ENCODE peak calls at places on chromosome 19, in eight cellular contexts. One of them, this sample, is unnamed.

GRCh38 chr19:3986260-3987041 is 1.2 kb upstream of the EEF2 start:
- DNase-seq in psoas muscle: peak
- DNase-seq in astrocyte: peak
- DNase-seq in pancreas: no peak
- DNase-seq in esophagus squamous epithelium: no peak
- DNase-seq in left lung: no peak
- DNase-seq in MM.1S: peak
- DNase-seq in fibroblast of lung: peak
- DNase-seq in this sample: peak

GRCh38 chr19:18503971-18504885 is 17.6 kb downstream of the ELL start:
- DNase-seq in esophagus squamous epithelium: no peak
- DNase-seq in left lung: no peak
- DNase-seq in pancreas: no peak
- DNase-seq in psoas muscle: no peak
- DNase-seq in fibroblast of lung: no peak
- DNase-seq in astrocyte: no peak
- DNase-seq in MM.1S: no peak
- DNase-seq in this sample: no peak

GRCh38 chr19:18417250-18418033 is 1.8 kb upstream of the SSBP4 start:
- DNase-seq in left lung: peak
- DNase-seq in MM.1S: no peak
- DNase-seq in pancreas: peak
- DNase-seq in astrocyte: peak
- DNase-seq in fibroblast of lung: peak
- DNase-seq in psoas muscle: peak
- DNase-seq in esophagus squamous epithelium: no peak
- DNase-seq in this sample: peak

GRCh38 chr19:54271106-54271505 is 9.8 kb downstream of the LILRB2 start:
- DNase-seq in MM.1S: no peak
- DNase-seq in astrocyte: no peak
- DNase-seq in pancreas: no peak
- DNase-seq in esophagus squamous epithelium: no peak
- DNase-seq in psoas muscle: no peak
- DNase-seq in fibroblast of lung: no peak
- DNase-seq in left lung: peak
- DNase-seq in this sample: no peak

GRCh38 chr19:44992336-44993163 is 8.7 kb upstream of the RELB start:
- DNase-seq in astrocyte: no peak
- DNase-seq in psoas muscle: no peak
- DNase-seq in esophagus squamous epithelium: no peak
- DNase-seq in pancreas: no peak
- DNase-seq in left lung: no peak
- DNase-seq in fibroblast of lung: no peak
- DNase-seq in MM.1S: no peak
- DNase-seq in this sample: no peak

GRCh38 chr19:55069137-55069858 is 6.3 kb upstream of the RDH13 start:
- DNase-seq in fibroblast of lung: peak
- DNase-seq in psoas muscle: no peak
- DNase-seq in left lung: no peak
- DNase-seq in astrocyte: no peak
- DNase-seq in MM.1S: peak
- DNase-seq in esophagus squamous epithelium: no peak
- DNase-seq in pancreas: no peak
- DNase-seq in this sample: no peak

GRCh38 chr19:29837448-29837961 is 25.7 kb downstream of the CCNE1 start:
- DNase-seq in MM.1S: peak
- DNase-seq in pancreas: peak
- DNase-seq in fibroblast of lung: no peak
- DNase-seq in psoas muscle: no peak
- DNase-seq in astrocyte: no peak
- DNase-seq in esophagus squamous epithelium: no peak
- DNase-seq in left lung: no peak
- DNase-seq in this sample: no peak

GRCh38 chr19:16516381-16516780 is 20.2 kb downstream of the C19orf44 start:
- DNase-seq in pancreas: no peak
- DNase-seq in MM.1S: no peak
- DNase-seq in fibroblast of lung: no peak
- DNase-seq in left lung: no peak
- DNase-seq in astrocyte: no peak
- DNase-seq in psoas muscle: no peak
- DNase-seq in esophagus squamous epithelium: no peak
- DNase-seq in this sample: no peak

GRCh38 chr19:30393729-30394480 is 21.7 kb downstream of the ZNF536 start:
- DNase-seq in fibroblast of lung: no peak
- DNase-seq in astrocyte: no peak
- DNase-seq in left lung: no peak
- DNase-seq in psoas muscle: no peak
- DNase-seq in esophagus squamous epithelium: no peak
- DNase-seq in MM.1S: no peak
- DNase-seq in pancreas: no peak
- DNase-seq in this sample: no peak

GRCh38 chr19:35509861-35510625 is 3.4 kb downstream of the DMKN start:
- DNase-seq in MM.1S: peak
- DNase-seq in psoas muscle: peak
- DNase-seq in fibroblast of lung: peak
- DNase-seq in left lung: peak
- DNase-seq in esophagus squamous epithelium: no peak
- DNase-seq in astrocyte: no peak
- DNase-seq in pancreas: peak
- DNase-seq in this sample: no peak

GRCh38 chr19:45781282-45782161 is 768 bp downstream of the DMPK start:
- DNase-seq in psoas muscle: peak
- DNase-seq in left lung: peak
- DNase-seq in pancreas: peak
- DNase-seq in astrocyte: no peak
- DNase-seq in fibroblast of lung: no peak
- DNase-seq in esophagus squamous epithelium: no peak
- DNase-seq in MM.1S: no peak
- DNase-seq in this sample: no peak

GRCh38 chr19:39435499-39436349 is at the start of gene RPS16:
- DNase-seq in left lung: peak
- DNase-seq in MM.1S: peak
- DNase-seq in astrocyte: peak
- DNase-seq in esophagus squamous epithelium: peak
- DNase-seq in fibroblast of lung: peak
- DNase-seq in pancreas: peak
- DNase-seq in psoas muscle: peak
- DNase-seq in this sample: peak

GRCh38 chr19:10335149-10336053 is 2.1 kb upstream of the RAVER1 start:
- DNase-seq in MM.1S: no peak
- DNase-seq in astrocyte: no peak
- DNase-seq in left lung: no peak
- DNase-seq in esophagus squamous epithelium: no peak
- DNase-seq in fibroblast of lung: no peak
- DNase-seq in psoas muscle: no peak
- DNase-seq in pancreas: no peak
- DNase-seq in this sample: no peak
- TF ChIP-seq CTCF in MM.1S: no peak
- TF ChIP-seq CTCF in astrocyte: no peak
- TF ChIP-seq CTCF in left lung: no peak
- TF ChIP-seq CTCF in esophagus squamous epithelium: no peak
- TF ChIP-seq CTCF in fibroblast of lung: no peak
- TF ChIP-seq CTCF in psoas muscle: no peak
- TF ChIP-seq CTCF in pancreas: no peak
- TF ChIP-seq CTCF in this sample: no peak

DNA sequence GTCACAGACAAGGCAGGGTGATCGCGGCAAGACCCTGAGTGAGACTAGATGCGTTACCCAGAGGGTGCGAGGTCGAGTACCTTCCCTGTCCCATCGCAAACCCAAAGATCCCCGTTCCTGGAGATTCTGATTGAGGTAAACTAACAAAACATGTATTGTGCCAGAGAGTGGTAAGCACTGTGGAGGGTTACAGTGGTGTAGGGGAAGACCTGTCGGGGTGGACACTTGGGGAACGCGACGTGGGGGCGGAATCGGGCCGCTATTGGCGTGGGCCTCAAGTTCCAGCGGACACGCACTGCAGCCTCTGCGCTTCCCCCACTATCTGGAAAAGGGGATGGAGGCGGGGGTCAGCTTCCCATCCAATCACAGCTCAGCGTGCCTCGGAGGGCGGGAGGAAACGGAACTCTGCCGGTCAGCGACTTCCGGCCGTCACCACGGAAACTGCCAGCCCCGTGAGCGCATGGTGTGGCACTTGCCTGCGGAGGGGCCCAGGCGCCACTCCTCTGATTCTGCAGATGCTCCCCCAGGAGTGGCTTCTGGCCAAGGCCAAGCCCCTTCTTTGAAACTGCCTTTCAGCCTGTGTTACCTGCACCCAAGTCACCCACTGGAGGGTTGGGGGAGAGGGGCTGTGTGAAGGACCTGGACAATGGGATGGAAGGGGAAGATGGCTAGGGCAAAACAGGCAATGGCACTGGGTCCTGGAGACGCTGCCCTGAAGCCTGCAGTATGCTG is 1.0 kb upstream of the UBE2M start:
- DNase-seq in left lung: peak
- DNase-seq in astrocyte: peak
- DNase-seq in psoas muscle: peak
- DNase-seq in pancreas: peak
- DNase-seq in fibroblast of lung: peak
- DNase-seq in esophagus squamous epithelium: no peak
- DNase-seq in MM.1S: peak
- DNase-seq in this sample: peak
- H3K4me3 ChIP-seq in left lung: peak
- H3K4me3 ChIP-seq in astrocyte: peak
- H3K4me3 ChIP-seq in psoas muscle: peak
- H3K4me3 ChIP-seq in pancreas: peak
- H3K4me3 ChIP-seq in fibroblast of lung: peak
- H3K4me3 ChIP-seq in esophagus squamous epithelium: peak
- H3K4me3 ChIP-seq in MM.1S: peak
- H3K4me3 ChIP-seq in this sample: peak

GRCh38 chr19:1399745-1400144 is 1.6 kb downstream of the GAMT start:
- DNase-seq in pancreas: no peak
- DNase-seq in psoas muscle: no peak
- DNase-seq in astrocyte: no peak
- DNase-seq in esophagus squamous epithelium: no peak
- DNase-seq in fibroblast of lung: no peak
- DNase-seq in left lung: no peak
- DNase-seq in MM.1S: no peak
- DNase-seq in this sample: no peak

GRCh38 chr19:1400281-1401137 is 833 bp downstream of the GAMT start:
- DNase-seq in astrocyte: no peak
- DNase-seq in left lung: peak
- DNase-seq in esophagus squamous epithelium: no peak
- DNase-seq in psoas muscle: peak
- DNase-seq in fibroblast of lung: no peak
- DNase-seq in pancreas: peak
- DNase-seq in MM.1S: peak
- DNase-seq in this sample: no peak

GRCh38 chr19:1401889-1402217 is 511 bp upstream of the GAMT start:
- DNase-seq in fibroblast of lung: no peak
- DNase-seq in psoas muscle: no peak
- DNase-seq in pancreas: no peak
- DNase-seq in esophagus squamous epithelium: no peak
- DNase-seq in left lung: no peak
- DNase-seq in astrocyte: no peak
- DNase-seq in MM.1S: no peak
- DNase-seq in this sample: no peak

GRCh38 chr19:1402411-1403070 is 1.2 kb upstream of the GAMT start:
- DNase-seq in left lung: no peak
- DNase-seq in fibroblast of lung: no peak
- DNase-seq in psoas muscle: no peak
- DNase-seq in esophagus squamous epithelium: no peak
- DNase-seq in pancreas: no peak
- DNase-seq in astrocyte: no peak
- DNase-seq in MM.1S: no peak
- DNase-seq in this sample: no peak

DNA sequence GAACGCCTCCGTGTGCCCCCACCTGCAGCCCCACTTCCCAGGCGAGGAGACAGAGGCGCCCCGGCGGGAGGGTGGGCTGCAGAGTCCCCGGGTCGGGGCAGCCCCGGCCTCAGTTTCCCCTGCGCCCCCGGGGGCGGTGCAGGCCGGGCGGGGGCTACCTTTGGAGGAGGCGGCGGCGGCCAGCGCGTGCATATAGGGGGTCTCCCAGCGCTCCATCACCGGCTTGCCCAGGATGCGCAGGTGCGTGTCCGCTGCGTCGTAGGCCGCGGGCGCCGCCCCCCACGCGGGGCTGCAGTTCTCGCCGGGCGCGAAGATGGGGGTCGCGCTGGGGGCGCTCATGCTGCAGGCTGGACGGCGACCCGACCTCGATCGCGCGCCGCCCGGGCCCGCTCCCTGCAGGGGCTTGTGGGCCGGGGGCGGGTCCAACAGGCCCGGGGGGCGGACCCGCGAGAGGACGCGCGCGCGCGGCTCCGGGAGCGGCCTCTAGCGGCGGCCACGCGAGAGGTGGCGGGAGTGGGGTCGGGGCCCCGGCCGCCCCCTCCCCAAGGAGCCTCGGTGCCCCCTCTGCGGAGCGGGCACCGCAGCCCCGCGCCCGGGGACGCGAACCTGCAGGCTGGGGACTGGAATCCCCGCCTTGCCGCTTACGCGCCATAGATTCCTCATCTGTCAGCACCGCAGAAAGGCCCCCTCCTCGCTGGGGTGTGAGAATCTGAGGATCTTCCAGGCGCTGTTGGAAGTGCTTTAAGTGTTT is at the start of gene GAMT:
- DNase-seq in fibroblast of lung: no peak
- DNase-seq in esophagus squamous epithelium: no peak
- DNase-seq in astrocyte: no peak
- DNase-seq in pancreas: peak
- DNase-seq in left lung: peak
- DNase-seq in MM.1S: peak
- DNase-seq in psoas muscle: no peak
- DNase-seq in this sample: no peak
- H3K27ac ChIP-seq in fibroblast of lung: no peak
- H3K27ac ChIP-seq in esophagus squamous epithelium: peak
- H3K27ac ChIP-seq in astrocyte: no peak
- H3K27ac ChIP-seq in pancreas: peak
- H3K27ac ChIP-seq in left lung: no peak
- H3K27ac ChIP-seq in MM.1S: no peak
- H3K27ac ChIP-seq in psoas muscle: peak
- H3K27ac ChIP-seq in this sample: no peak

GRCh38 chr19:24071078-24071477 is 15.9 kb upstream of the ZNF254 start:
- DNase-seq in astrocyte: no peak
- DNase-seq in esophagus squamous epithelium: no peak
- DNase-seq in fibroblast of lung: no peak
- DNase-seq in MM.1S: no peak
- DNase-seq in left lung: no peak
- DNase-seq in pancreas: no peak
- DNase-seq in psoas muscle: no peak
- DNase-seq in this sample: no peak

GRCh38 chr19:24078688-24079087 is 8.3 kb upstream of the ZNF254 start:
- DNase-seq in left lung: no peak
- DNase-seq in MM.1S: no peak
- DNase-seq in psoas muscle: no peak
- DNase-seq in esophagus squamous epithelium: no peak
- DNase-seq in pancreas: no peak
- DNase-seq in fibroblast of lung: no peak
- DNase-seq in astrocyte: no peak
- DNase-seq in this sample: no peak

GRCh38 chr19:24072720-24073119 is 14.3 kb upstream of the ZNF254 start:
- DNase-seq in MM.1S: no peak
- DNase-seq in esophagus squamous epithelium: no peak
- DNase-seq in psoas muscle: no peak
- DNase-seq in fibroblast of lung: no peak
- DNase-seq in left lung: no peak
- DNase-seq in astrocyte: no peak
- DNase-seq in pancreas: no peak
- DNase-seq in this sample: no peak

GRCh38 chr19:24073807-24074206 is 13.2 kb upstream of the ZNF254 start:
- DNase-seq in left lung: no peak
- DNase-seq in pancreas: no peak
- DNase-seq in MM.1S: no peak
- DNase-seq in fibroblast of lung: no peak
- DNase-seq in astrocyte: no peak
- DNase-seq in esophagus squamous epithelium: no peak
- DNase-seq in psoas muscle: no peak
- DNase-seq in this sample: no peak

GRCh38 chr19:24074720-24075119 is 12.3 kb upstream of the ZNF254 start:
- DNase-seq in psoas muscle: no peak
- DNase-seq in MM.1S: no peak
- DNase-seq in pancreas: no peak
- DNase-seq in left lung: no peak
- DNase-seq in fibroblast of lung: peak
- DNase-seq in astrocyte: peak
- DNase-seq in esophagus squamous epithelium: no peak
- DNase-seq in this sample: peak
- TF ChIP-seq CTCF in psoas muscle: no peak
- TF ChIP-seq CTCF in MM.1S: no peak
- TF ChIP-seq CTCF in pancreas: no peak
- TF ChIP-seq CTCF in left lung: no peak
- TF ChIP-seq CTCF in fibroblast of lung: no peak
- TF ChIP-seq CTCF in astrocyte: no peak
- TF ChIP-seq CTCF in esophagus squamous epithelium: no peak
- TF ChIP-seq CTCF in this sample: no peak

This sample was measured in brain microvascular endothelial cell.